ENCODE peak calls at places on chromosomes 6 and 20, in five cellular contexts. G is BJ, B is activated gamma-delta T cell treated with Interleukin-2 at 50 U/mL for 16 hours, Y is colonic mucosa, F is GOT3. M is an unnamed sample.

GRCh38 chr20:58712116-58712822 is 19.7 kb downstream of the NPEPL1 start:
- DNase-seq in G (no peak), B (no peak), Y (peak), F (no peak), M (peak)

GRCh38 chr20:44309763-44310663 is 989 bp downstream of the FITM2 start:
- DNase-seq in G (peak), B (no peak), Y (peak), F (no peak), M (peak)

GRCh38 chr6:71444222-71444621 is 155.6 kb downstream of the OGFRL1 start:
- DNase-seq in G (no peak), B (no peak), Y (no peak), F (no peak), M (no peak)

GRCh38 chr6:126897779-126898178 is 220.7 kb upstream of the RSPO3 start:
- DNase-seq in G (no peak), B (no peak), Y (no peak), F (no peak), M (no peak)

GRCh38 chr6:1984346-1984994 is 260.9 kb downstream of the GMDS start:
- DNase-seq in G (no peak), B (no peak), Y (no peak), F (no peak), M (no peak)

GRCh38 chr6:26155066-26155925 is 68.1 kb downstream of the HFE start:
- DNase-seq in G (no peak), B (no peak), Y (peak), F (no peak), M (peak)

GRCh38 chr6:111793711-111794111 is 79.5 kb downstream of the FYN start:
- DNase-seq in G (no peak), B (peak), Y (no peak), F (no peak), M (peak)

GRCh38 chr6:6557871-6558270 is 30.6 kb upstream of the LY86 start:
- DNase-seq in G (no peak), B (no peak), Y (no peak), F (no peak), M (no peak)

GRCh38 chr6:55713411-55713810 is 134.4 kb upstream of the HMGCLL1 start:
- DNase-seq in G (no peak), B (no peak), Y (no peak), F (no peak), M (no peak)

GRCh38 chr6:130872250-130873095 is 45.3 kb downstream of the SMLR1 start:
- DNase-seq in G (no peak), B (peak), Y (peak), F (no peak), M (peak)

GRCh38 chr20:36441027-36441414 is 100.3 kb upstream of the MYL9 start:
- DNase-seq in G (no peak), B (no peak), Y (no peak), F (no peak), M (no peak)

M was measured in mucosa of descending colon.